ENCODE peak calls at places on chromosomes 5 and 9, in six cellular contexts. One of them, this sample, is unnamed.

GRCh38 chr5:32017638-32018429 is 156.3 kb downstream of the GOLPH3 start:
- DNase-seq in K562: no peak
- DNase-seq in transverse colon: no peak
- DNase-seq in ovary: peak
- DNase-seq in A549: no peak
- DNase-seq in esophagus muscularis mucosa: no peak
- DNase-seq in this sample: no peak

GRCh38 chr9:124139001-124139400 is 118.7 kb upstream of the NEK6 start:
- DNase-seq in K562: no peak
- DNase-seq in transverse colon: no peak
- DNase-seq in ovary: no peak
- DNase-seq in A549: no peak
- DNase-seq in esophagus muscularis mucosa: no peak
- DNase-seq in this sample: no peak

GRCh38 chr5:115295775-115296129 is 702 bp downstream of the CCDC112 start:
- DNase-seq in K562: peak
- DNase-seq in transverse colon: no peak
- DNase-seq in ovary: no peak
- DNase-seq in A549: no peak
- DNase-seq in esophagus muscularis mucosa: no peak
- DNase-seq in this sample: no peak

GRCh38 chr5:93874491-93874890 is 133.1 kb upstream of the POU5F2 start:
- DNase-seq in K562: no peak
- DNase-seq in transverse colon: no peak
- DNase-seq in ovary: no peak
- DNase-seq in A549: no peak
- DNase-seq in esophagus muscularis mucosa: no peak
- DNase-seq in this sample: no peak

GRCh38 chr5:9441610-9442009 is 104.3 kb downstream of the SEMA5A start:
- DNase-seq in K562: no peak
- DNase-seq in transverse colon: no peak
- DNase-seq in ovary: no peak
- DNase-seq in A549: no peak
- DNase-seq in esophagus muscularis mucosa: peak
- DNase-seq in this sample: no peak

GRCh38 chr5:57317341-57317740 is 143.5 kb downstream of the GPBP1 start:
- DNase-seq in K562: no peak
- DNase-seq in transverse colon: no peak
- DNase-seq in ovary: no peak
- DNase-seq in A549: no peak
- DNase-seq in esophagus muscularis mucosa: no peak
- DNase-seq in this sample: no peak

GRCh38 chr9:27535701-27536118 is 6.1 kb upstream of the MOB3B start:
- DNase-seq in K562: peak
- DNase-seq in transverse colon: no peak
- DNase-seq in ovary: no peak
- DNase-seq in A549: peak
- DNase-seq in esophagus muscularis mucosa: no peak
- DNase-seq in this sample: no peak

GRCh38 chr5:169408735-169409134 is 107.8 kb upstream of the SLIT3 start:
- DNase-seq in K562: no peak
- DNase-seq in transverse colon: no peak
- DNase-seq in ovary: no peak
- DNase-seq in A549: no peak
- DNase-seq in esophagus muscularis mucosa: no peak
- DNase-seq in this sample: no peak

GRCh38 chr9:136303825-136304416 is at the start of gene CCDC187:
- DNase-seq in K562: peak
- DNase-seq in transverse colon: no peak
- DNase-seq in ovary: no peak
- DNase-seq in A549: no peak
- DNase-seq in esophagus muscularis mucosa: no peak
- DNase-seq in this sample: no peak

GRCh38 chr5:143309661-143310431 is 93.6 kb downstream of the NR3C1 start:
- DNase-seq in K562: no peak
- DNase-seq in transverse colon: no peak
- DNase-seq in ovary: no peak
- DNase-seq in A549: no peak
- DNase-seq in esophagus muscularis mucosa: no peak
- DNase-seq in this sample: no peak

GRCh38 chr5:55905251-55905650 is 54.1 kb downstream of the IL31RA start:
- DNase-seq in K562: no peak
- DNase-seq in transverse colon: no peak
- DNase-seq in ovary: no peak
- DNase-seq in A549: no peak
- DNase-seq in esophagus muscularis mucosa: no peak
- DNase-seq in this sample: no peak

GRCh38 chr9:37338218-37338617 is 84.3 kb upstream of the GRHPR start:
- DNase-seq in K562: no peak
- DNase-seq in transverse colon: no peak
- DNase-seq in ovary: no peak
- DNase-seq in A549: no peak
- DNase-seq in esophagus muscularis mucosa: no peak
- DNase-seq in this sample: no peak

GRCh38 chr5:116864157-116864837 is 289.7 kb upstream of the SEMA6A start:
- DNase-seq in K562: no peak
- DNase-seq in transverse colon: no peak
- DNase-seq in ovary: no peak
- DNase-seq in A549: no peak
- DNase-seq in esophagus muscularis mucosa: no peak
- DNase-seq in this sample: no peak

GRCh38 chr5:119288364-119289047 is 67.3 kb upstream of the TNFAIP8 start:
- DNase-seq in K562: no peak
- DNase-seq in transverse colon: no peak
- DNase-seq in ovary: no peak
- DNase-seq in A549: no peak
- DNase-seq in esophagus muscularis mucosa: no peak
- DNase-seq in this sample: no peak

GRCh38 chr5:98341038-98341710 is 432.3 kb upstream of the RGMB start:
- DNase-seq in K562: no peak
- DNase-seq in transverse colon: no peak
- DNase-seq in ovary: no peak
- DNase-seq in A549: no peak
- DNase-seq in esophagus muscularis mucosa: no peak
- DNase-seq in this sample: no peak

GRCh38 chr5:72767289-72768010 is 49.0 kb upstream of the TNPO1 start:
- DNase-seq in K562: peak
- DNase-seq in transverse colon: no peak
- DNase-seq in ovary: no peak
- DNase-seq in A549: peak
- DNase-seq in esophagus muscularis mucosa: no peak
- DNase-seq in this sample: no peak

GRCh38 chr5:153629027-153629426 is 138.6 kb downstream of the GRIA1 start:
- DNase-seq in K562: no peak
- DNase-seq in transverse colon: no peak
- DNase-seq in ovary: peak
- DNase-seq in A549: peak
- DNase-seq in esophagus muscularis mucosa: no peak
- DNase-seq in this sample: no peak

GRCh38 chr5:41346609-41347008 is 133.3 kb upstream of the C6 start:
- DNase-seq in K562: no peak
- DNase-seq in transverse colon: no peak
- DNase-seq in ovary: no peak
- DNase-seq in A549: peak
- DNase-seq in esophagus muscularis mucosa: no peak
- DNase-seq in this sample: no peak

GRCh38 chr5:159010611-159011497 is 88.9 kb downstream of the EBF1 start:
- DNase-seq in K562: no peak
- DNase-seq in transverse colon: no peak
- DNase-seq in ovary: no peak
- DNase-seq in A549: no peak
- DNase-seq in esophagus muscularis mucosa: no peak
- DNase-seq in this sample: no peak

GRCh38 chr5:140674211-140674610 is 835 bp upstream of the DND1 start:
- DNase-seq in K562: no peak
- DNase-seq in transverse colon: no peak
- DNase-seq in ovary: no peak
- DNase-seq in A549: no peak
- DNase-seq in esophagus muscularis mucosa: no peak
- DNase-seq in this sample: no peak

GRCh38 chr9:132762896-132763295 is 92.6 kb downstream of the GTF3C4 start:
- DNase-seq in K562: no peak
- DNase-seq in transverse colon: no peak
- DNase-seq in ovary: no peak
- DNase-seq in A549: no peak
- DNase-seq in esophagus muscularis mucosa: no peak
- DNase-seq in this sample: peak

GRCh38 chr5:142178651-142179050 is 70.1 kb downstream of the NDFIP1 start:
- DNase-seq in K562: no peak
- DNase-seq in transverse colon: no peak
- DNase-seq in ovary: no peak
- DNase-seq in A549: no peak
- DNase-seq in esophagus muscularis mucosa: no peak
- DNase-seq in this sample: no peak

GRCh38 chr5:142176255-142176654 is 67.7 kb downstream of the NDFIP1 start:
- DNase-seq in K562: no peak
- DNase-seq in transverse colon: no peak
- DNase-seq in ovary: no peak
- DNase-seq in A549: no peak
- DNase-seq in esophagus muscularis mucosa: no peak
- DNase-seq in this sample: no peak

GRCh38 chr5:142175039-142175438 is 66.5 kb downstream of the NDFIP1 start:
- DNase-seq in K562: no peak
- DNase-seq in transverse colon: no peak
- DNase-seq in ovary: no peak
- DNase-seq in A549: no peak
- DNase-seq in esophagus muscularis mucosa: no peak
- DNase-seq in this sample: no peak

GRCh38 chr5:142179776-142180387 is 71.3 kb downstream of the NDFIP1 start:
- DNase-seq in K562: no peak
- DNase-seq in transverse colon: peak
- DNase-seq in ovary: no peak
- DNase-seq in A549: no peak
- DNase-seq in esophagus muscularis mucosa: no peak
- DNase-seq in this sample: peak

DNA sequence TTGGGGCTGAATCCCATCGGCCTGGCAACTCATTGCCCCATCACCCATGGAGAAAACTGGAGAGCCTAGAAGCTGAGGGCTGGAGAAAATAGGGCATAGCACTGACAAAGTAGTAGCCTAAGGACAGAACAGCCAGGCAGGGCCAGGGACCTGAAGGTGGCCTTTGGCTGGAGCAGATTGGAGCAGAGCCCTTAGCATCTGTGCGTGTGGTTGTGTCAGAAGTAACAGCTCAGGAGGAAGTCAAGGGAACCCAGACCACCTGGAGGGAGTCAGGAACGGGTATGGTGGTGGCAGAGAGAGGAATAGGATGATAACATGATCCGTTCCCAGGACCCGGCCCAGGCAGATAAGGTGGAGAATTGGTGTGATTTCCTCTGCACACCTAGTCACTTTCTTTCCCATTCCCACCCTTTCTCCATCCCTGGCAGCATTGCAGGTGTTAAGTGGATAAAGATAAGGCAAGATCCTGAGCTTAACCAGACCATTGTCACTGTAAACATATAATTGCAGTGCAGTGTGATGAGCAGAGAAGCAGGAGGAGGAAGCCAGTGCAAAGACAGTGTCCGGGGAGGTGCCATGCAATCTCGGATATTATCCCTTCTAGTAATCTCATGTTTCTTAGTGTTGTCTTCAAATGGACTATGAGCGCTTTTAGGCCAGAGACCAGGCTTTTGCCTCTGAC is 67.0 kb downstream of the NDFIP1 start:
- DNase-seq in K562: no peak
- DNase-seq in transverse colon: no peak
- DNase-seq in ovary: no peak
- DNase-seq in A549: no peak
- DNase-seq in esophagus muscularis mucosa: no peak
- DNase-seq in this sample: no peak
- TF ChIP-seq EP300 in K562: no peak
- TF ChIP-seq EP300 in transverse colon: no peak
- TF ChIP-seq EP300 in ovary: no peak
- TF ChIP-seq EP300 in A549: no peak
- TF ChIP-seq EP300 in esophagus muscularis mucosa: no peak
- TF ChIP-seq EP300 in this sample: no peak

GRCh38 chr9:115161431-115161830 is 43.5 kb upstream of the TNC start:
- DNase-seq in K562: no peak
- DNase-seq in transverse colon: no peak
- DNase-seq in ovary: no peak
- DNase-seq in A549: no peak
- DNase-seq in esophagus muscularis mucosa: no peak
- DNase-seq in this sample: no peak

GRCh38 chr9:115152281-115152680 is 34.3 kb upstream of the TNC start:
- DNase-seq in K562: no peak
- DNase-seq in transverse colon: no peak
- DNase-seq in ovary: no peak
- DNase-seq in A549: no peak
- DNase-seq in esophagus muscularis mucosa: no peak
- DNase-seq in this sample: no peak

GRCh38 chr9:115158666-115159481 is 40.9 kb upstream of the TNC start:
- DNase-seq in K562: no peak
- DNase-seq in transverse colon: no peak
- DNase-seq in ovary: no peak
- DNase-seq in A549: peak
- DNase-seq in esophagus muscularis mucosa: no peak
- DNase-seq in this sample: no peak

GRCh38 chr9:115154969-115155534 is 37.1 kb upstream of the TNC start:
- DNase-seq in K562: no peak
- DNase-seq in transverse colon: no peak
- DNase-seq in ovary: no peak
- DNase-seq in A549: no peak
- DNase-seq in esophagus muscularis mucosa: no peak
- DNase-seq in this sample: no peak

GRCh38 chr9:115157245-115157674 is 39.3 kb upstream of the TNC start:
- DNase-seq in K562: no peak
- DNase-seq in transverse colon: no peak
- DNase-seq in ovary: no peak
- DNase-seq in A549: peak
- DNase-seq in esophagus muscularis mucosa: no peak
- DNase-seq in this sample: no peak
- TF ChIP-seq EP300 in K562: no peak
- TF ChIP-seq EP300 in transverse colon: no peak
- TF ChIP-seq EP300 in ovary: no peak
- TF ChIP-seq EP300 in A549: no peak
- TF ChIP-seq EP300 in esophagus muscularis mucosa: no peak
- TF ChIP-seq EP300 in this sample: no peak

GRCh38 chr9:33161011-33161588 is 6.0 kb downstream of the B4GALT1 start:
- DNase-seq in K562: no peak
- DNase-seq in transverse colon: peak
- DNase-seq in ovary: peak
- DNase-seq in A549: peak
- DNase-seq in esophagus muscularis mucosa: no peak
- DNase-seq in this sample: peak
- TF ChIP-seq EP300 in K562: no peak
- TF ChIP-seq EP300 in transverse colon: no peak
- TF ChIP-seq EP300 in ovary: no peak
- TF ChIP-seq EP300 in A549: peak
- TF ChIP-seq EP300 in esophagus muscularis mucosa: no peak
- TF ChIP-seq EP300 in this sample: no peak

DNA sequence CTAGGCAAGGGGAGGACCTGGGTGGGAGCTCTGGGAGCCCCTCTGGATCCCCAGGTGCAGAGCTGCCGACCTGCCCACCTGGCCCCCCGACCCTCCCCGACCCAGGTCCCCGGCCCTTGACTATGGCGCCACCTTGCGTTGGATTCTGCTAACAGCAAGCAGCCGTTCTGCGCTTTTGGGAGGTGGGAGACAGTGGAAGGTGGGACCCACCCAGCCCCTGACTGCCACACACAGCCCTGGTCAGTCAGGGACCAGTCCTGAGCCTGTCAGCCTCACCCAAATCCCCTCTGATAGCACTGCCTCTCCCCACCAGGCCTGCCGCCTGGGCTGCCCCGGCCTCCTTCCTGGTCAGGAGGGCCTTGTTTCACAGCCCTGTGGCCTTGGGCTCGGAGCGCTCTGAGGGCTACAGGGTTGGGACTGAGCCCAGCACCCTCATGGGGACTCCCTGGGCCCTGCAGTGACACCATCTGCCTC is 77.9 kb downstream of the HMCN2 start:
- DNase-seq in K562: peak
- DNase-seq in transverse colon: no peak
- DNase-seq in ovary: peak
- DNase-seq in A549: no peak
- DNase-seq in esophagus muscularis mucosa: no peak
- DNase-seq in this sample: no peak
- TF ChIP-seq EP300 in K562: no peak
- TF ChIP-seq EP300 in transverse colon: no peak
- TF ChIP-seq EP300 in ovary: no peak
- TF ChIP-seq EP300 in A549: no peak
- TF ChIP-seq EP300 in esophagus muscularis mucosa: no peak
- TF ChIP-seq EP300 in this sample: no peak

This sample was measured in suprapubic skin.